ENCODE peak calls at places on chromosomes 7 and 10, in seven cellular contexts. B is GM10248; O is fibroblast of lung; M is activated effector memory CD4-positive, alpha-beta T cell treated with anti-CD3 and anti-CD28 coated beads, Interleukin-2, amount 50 U/mL, for 16 hours; N is cerebellum; Q is putamen; D is hepatocyte. G is an unnamed sample.
A peak's percentile ranks its signal among the peaks of the same experiment; 100 is the strongest.

GRCh38 chr10:129055966-129056365 is 411.1 kb upstream of the MGMT start:
- DNase-seq in Q (no peak), O (no peak), N (no peak), B (no peak), M (no peak), D (no peak), G (no peak)

GRCh38 chr10:93461807-93462178 is 20.3 kb downstream of the MYOF start:
- DNase-seq in O (no peak), D (no peak), B (no peak), N (no peak), M (no peak), Q (no peak), G (peak; percentile 83)

GRCh38 chr10:132205650-132206376 is 19.1 kb downstream of the DPYSL4 start:
- DNase-seq in O (no peak), D (no peak), M (no peak), Q (no peak), N (no peak), B (no peak), G (no peak)

GRCh38 chr7:47188653-47189315 is 393.1 kb downstream of the TNS3 start:
- DNase-seq in D (no peak), B (no peak), M (no peak), Q (no peak), N (no peak), O (no peak), G (no peak)

GRCh38 chr7:155844526-155844925 is 32.3 kb upstream of the SHH start:
- DNase-seq in D (no peak), O (no peak), M (peak; percentile 46), B (no peak), N (no peak), Q (no peak), G (no peak)

GRCh38 chr10:75108684-75109458 is 2.6 kb upstream of the SAMD8 start:
- DNase-seq in M (no peak), B (no peak), Q (no peak), N (peak; percentile 55), O (no peak), D (peak; percentile 58), G (peak; percentile 20)

GRCh38 chr10:111303887-111304286 is 227.1 kb downstream of the ADRA2A start:
- DNase-seq in D (no peak), O (no peak), B (no peak), M (no peak), Q (no peak), N (no peak), G (no peak)

GRCh38 chr7:17402628-17403278 is 104.3 kb downstream of the AHR start:
- DNase-seq in B (peak; percentile 41), Q (no peak), N (no peak), O (no peak), D (no peak), M (no peak), G (no peak)

GRCh38 chr7:2560175-2560695 is 1.5 kb downstream of the IQCE start:
- DNase-seq in Q (no peak), D (no peak), O (no peak), M (no peak), B (no peak), N (no peak), G (peak; percentile 27)

GRCh38 chr7:55019329-55019690 is 493 bp downstream of the EGFR start:
- DNase-seq in O (peak; percentile 42), Q (no peak), M (no peak), D (peak; percentile 74), B (peak; percentile 31), N (no peak), G (peak; percentile 34)

GRCh38 chr10:97520520-97520919 is 21.8 kb downstream of the UBTD1 start:
- DNase-seq in D (no peak), M (no peak), O (no peak), Q (no peak), N (no peak), B (no peak), G (no peak)

GRCh38 chr10:117503170-117503885 is 39.2 kb upstream of the EMX2 start:
- DNase-seq in D (peak; percentile 23), Q (no peak), M (peak; percentile 8), B (no peak), N (no peak), O (no peak), G (peak; percentile 7)

GRCh38 chr10:89299031-89299430 is 2.8 kb upstream of the IFIT2 start:
- DNase-seq in D (no peak), M (no peak), O (no peak), B (no peak), N (no peak), Q (no peak), G (no peak)

GRCh38 chr7:39186671-39187070 is 209.0 kb downstream of the POU6F2 start:
- DNase-seq in Q (no peak), M (no peak), D (no peak), N (no peak), B (no peak), O (no peak), G (no peak)

GRCh38 chr7:1110358-1110757 is 22.4 kb downstream of the GPER1 start:
- DNase-seq in O (no peak), B (no peak), D (no peak), Q (no peak), M (no peak), N (no peak), G (no peak)

GRCh38 chr10:70965566-70965965 is 77.2 kb upstream of the PCBD1 start:
- DNase-seq in M (no peak), Q (no peak), D (no peak), O (no peak), N (no peak), B (no peak), G (no peak)

GRCh38 chr10:3763035-3763456 is 22.0 kb downstream of the KLF6 start:
- DNase-seq in Q (no peak), D (peak; percentile 2), N (no peak), B (no peak), O (peak; percentile 41), M (peak; percentile 73), G (no peak)

GRCh38 chr10:76946268-76946667 is 691.3 kb downstream of the KCNMA1 start:
- DNase-seq in B (no peak), Q (no peak), O (peak; percentile 35), N (no peak), D (no peak), M (no peak), G (peak; percentile 71)

GRCh38 chr10:102615361-102615760 is 28.9 kb upstream of the TRIM8 start:
- DNase-seq in M (no peak), O (no peak), D (no peak), B (peak; percentile 32), Q (no peak), N (no peak), G (no peak)

GRCh38 chr7:142689439-142690168 is 59.7 kb upstream of the PRSS1 start:
- DNase-seq in D (no peak), Q (no peak), O (no peak), M (no peak), B (no peak), N (no peak), G (peak; percentile 9)

GRCh38 chr7:94245500-94245899 is 149.2 kb upstream of the COL1A2 start:
- DNase-seq in B (no peak), D (no peak), M (no peak), Q (no peak), O (no peak), N (no peak), G (no peak)

GRCh38 chr10:51145388-51145787 is 71.1 kb downstream of the PRKG1 start:
- DNase-seq in O (no peak), Q (no peak), D (no peak), M (no peak), N (no peak), B (no peak), G (no peak)

GRCh38 chr10:86285136-86285790 is 81.3 kb downstream of the GRID1 start:
- DNase-seq in N (peak; percentile 13), D (no peak), B (no peak), M (no peak), O (no peak), Q (no peak), G (no peak)

GRCh38 chr7:158863611-158864506 is 7.5 kb downstream of the DYNC2I1 start:
- DNase-seq in Q (no peak), N (peak; percentile 64), M (peak; percentile 67), O (peak; percentile 63), B (peak; percentile 67), D (peak; percentile 86), G (peak; percentile 80)

GRCh38 chr7:4416436-4417092 is 265.5 kb upstream of the FOXK1 start:
- DNase-seq in Q (no peak), M (no peak), B (no peak), N (no peak), D (peak; percentile 29), O (peak; percentile 24), G (peak; percentile 12)

GRCh38 chr7:113504142-113504541 is 385.8 kb upstream of the SMIM30 start:
- DNase-seq in M (no peak), O (no peak), N (no peak), D (no peak), Q (no peak), B (no peak), G (no peak)

GRCh38 chr10:76576276-76576962 is 1061.2 kb downstream of the KCNMA1 start:
- DNase-seq in N (no peak), B (no peak), Q (no peak), M (no peak), O (peak; percentile 40), D (no peak), G (peak; percentile 61)

GRCh38 chr10:97000487-97001182 is 168.5 kb downstream of the LCOR start:
- DNase-seq in M (no peak), N (no peak), B (no peak), D (peak; percentile 38), O (no peak), Q (no peak), G (no peak)

GRCh38 chr10:124626759-124627380 is 117.3 kb downstream of the FAM53B start:
- DNase-seq in D (no peak), Q (no peak), M (peak; percentile 82), B (no peak), N (no peak), O (no peak), G (no peak)

GRCh38 chr7:2982831-2983230 is 60.8 kb downstream of the CARD11 start:
- DNase-seq in Q (no peak), O (no peak), B (no peak), N (no peak), M (peak; percentile 80), D (no peak), G (no peak)

GRCh38 chr7:137734221-137734620 is 112.6 kb downstream of the DGKI start:
- DNase-seq in O (no peak), D (peak; percentile 5), M (no peak), B (no peak), Q (no peak), N (no peak), G (peak; percentile 50)

GRCh38 chr7:24422611-24423010 is 138.6 kb downstream of the NPY start:
- DNase-seq in D (no peak), N (no peak), O (no peak), M (no peak), Q (no peak), B (no peak), G (no peak)

GRCh38 chr10:91779011-91779605 is 19.1 kb upstream of the TNKS2 start:
- DNase-seq in D (no peak), B (no peak), M (no peak), Q (no peak), N (no peak), O (no peak), G (no peak)

G was measured in cardiac fibroblast.